ENCODE peak calls at places on chromosomes 11 and 22, in five cellular contexts. A, D, S, G and N are unnamed samples.

GRCh38 chr11:37525336-37525735 is 927.3 kb upstream of the RAG2 start:
- DNase-seq in A (no peak), D (no peak), S (no peak), G (no peak), N (no peak)

GRCh38 chr22:41994506-41994905 is 4.1 kb upstream of the WBP2NL start:
- DNase-seq in A (no peak), D (peak; percentile 22), S (no peak), G (no peak), N (no peak)

GRCh38 chr11:133531971-133532651 is at the start of gene OPCML:
- DNase-seq in A (no peak), D (no peak), S (no peak), G (no peak), N (no peak)

GRCh38 chr22:19105867-19106802 is 16.1 kb downstream of the DGCR2 start:
- DNase-seq in A (no peak), D (peak; percentile 63), S (no peak), G (no peak), N (peak; percentile 45)

GRCh38 chr11:78219493-78220217 is 30.9 kb downstream of the USP35 start:
- DNase-seq in A (no peak), D (no peak), S (no peak), G (no peak), N (no peak)

GRCh38 chr11:59668188-59668949 is 468 bp downstream of the PATL1 start:
- DNase-seq in A (peak; percentile 74), D (peak; percentile 83), S (peak; percentile 25), G (peak; percentile 65), N (peak; percentile 63)

GRCh38 chr11:64489831-64490441 is 101.1 kb upstream of the SLC22A12 start:
- DNase-seq in A (peak; percentile 26), D (peak; percentile 74), S (no peak), G (peak; percentile 52), N (peak; percentile 44)

GRCh38 chr11:67375320-67376021 is 2.1 kb upstream of the CLCF1 start:
- DNase-seq in A (no peak), D (no peak), S (no peak), G (no peak), N (no peak)

GRCh38 chr11:94077568-94078293 is 50.9 kb upstream of the PANX1 start:
- DNase-seq in A (no peak), D (peak; percentile 70), S (no peak), G (no peak), N (no peak)

GRCh38 chr11:60528465-60528864 is 13.3 kb downstream of the MS4A13 start:
- DNase-seq in A (peak; percentile 35), D (no peak), S (no peak), G (no peak), N (no peak)

GRCh38 chr11:3160252-3161031 is 4.7 kb downstream of the OSBPL5 start:
- DNase-seq in A (no peak), D (peak; percentile 89), S (peak; percentile 76), G (peak; percentile 92), N (peak; percentile 77)

GRCh38 chr11:60951611-60951908 is 416 bp downstream of the SLC15A3 start:
- DNase-seq in A (no peak), D (no peak), S (no peak), G (no peak), N (no peak)

GRCh38 chr11:1858576-1858975 is 5.7 kb downstream of the LSP1 start:
- DNase-seq in A (no peak), D (no peak), S (no peak), G (no peak), N (no peak)

GRCh38 chr11:124886978-124887666 is 10.5 kb downstream of the ROBO4 start:
- DNase-seq in A (no peak), D (no peak), S (no peak), G (no peak), N (no peak)

GRCh38 chr11:12472401-12473065 is 95.2 kb downstream of the PARVA start:
- DNase-seq in A (no peak), D (no peak), S (no peak), G (no peak), N (no peak)

GRCh38 chr11:88300888-88301477 is 36.6 kb downstream of the CTSC start:
- DNase-seq in A (peak; percentile 18), D (no peak), S (no peak), G (no peak), N (no peak)

GRCh38 chr11:1391165-1392010 is 1.7 kb downstream of the BRSK2 start:
- DNase-seq in A (no peak), D (no peak), S (no peak), G (no peak), N (peak; percentile 76)

GRCh38 chr11:70834277-70834940 is 418.0 kb downstream of the SHANK2 start:
- DNase-seq in A (no peak), D (no peak), S (no peak), G (no peak), N (no peak)

GRCh38 chr22:37965940-37966664 is 12.6 kb downstream of the POLR2F start:
- DNase-seq in A (no peak), D (no peak), S (no peak), G (no peak), N (no peak)

GRCh38 chr11:111303476-111303875 is 5.1 kb downstream of the POU2AF3 start:
- DNase-seq in A (no peak), D (no peak), S (no peak), G (no peak), N (peak; percentile 57)

GRCh38 chr11:92424281-92424680 is 199.7 kb downstream of the FAT3 start:
- DNase-seq in A (no peak), D (no peak), S (no peak), G (no peak), N (no peak)

GRCh38 chr22:39277135-39277607 is 32.4 kb upstream of the PDGFB start:
- DNase-seq in A (no peak), D (no peak), S (no peak), G (no peak), N (no peak)

GRCh38 chr11:73198677-73199076 is 19.4 kb upstream of the P2RY2 start:
- DNase-seq in A (no peak), D (no peak), S (no peak), G (no peak), N (no peak)

GRCh38 chr11:105838668-105839403 is 183.2 kb downstream of the MSANTD4 start:
- DNase-seq in A (no peak), D (no peak), S (no peak), G (no peak), N (no peak)

DNA sequence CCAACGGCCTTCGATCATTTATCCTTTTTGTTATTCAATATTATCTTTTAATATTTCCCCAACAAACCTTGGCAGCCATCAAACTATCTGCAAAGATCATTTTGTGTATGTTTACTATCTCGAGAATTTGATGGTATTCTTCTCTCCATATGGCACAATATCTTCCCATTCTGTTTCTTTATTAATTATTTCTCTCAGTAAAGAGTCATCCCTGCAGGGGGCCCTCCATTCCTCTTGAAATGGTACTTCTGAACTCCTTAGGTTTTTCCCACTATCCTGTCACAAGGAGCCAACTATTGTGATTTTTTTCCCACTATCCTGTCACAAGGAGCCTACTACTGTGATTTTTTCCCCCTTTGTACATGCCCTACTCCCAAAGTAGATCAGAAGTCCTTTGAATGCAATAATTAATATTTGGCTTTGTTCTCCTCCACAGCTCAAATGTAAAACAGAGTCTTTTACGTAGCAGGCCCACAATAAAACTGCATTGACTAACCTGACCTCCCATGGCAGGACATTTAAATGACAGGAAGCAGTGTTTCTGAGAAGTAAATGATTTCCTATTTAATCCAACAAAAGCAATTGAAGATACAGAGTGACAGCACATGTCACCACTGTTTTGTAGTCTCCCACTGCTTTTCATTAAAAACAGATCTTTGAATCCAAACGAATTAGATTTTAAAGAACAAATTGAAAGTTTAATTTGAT is 43.3 kb downstream of the PDGFD start:
- DNase-seq in A (no peak), D (no peak), S (no peak), G (no peak), N (no peak)
- TF ChIP-seq CTCF in A (no peak), D (no peak), S (no peak), G (no peak), N (peak; percentile 14)

DNA sequence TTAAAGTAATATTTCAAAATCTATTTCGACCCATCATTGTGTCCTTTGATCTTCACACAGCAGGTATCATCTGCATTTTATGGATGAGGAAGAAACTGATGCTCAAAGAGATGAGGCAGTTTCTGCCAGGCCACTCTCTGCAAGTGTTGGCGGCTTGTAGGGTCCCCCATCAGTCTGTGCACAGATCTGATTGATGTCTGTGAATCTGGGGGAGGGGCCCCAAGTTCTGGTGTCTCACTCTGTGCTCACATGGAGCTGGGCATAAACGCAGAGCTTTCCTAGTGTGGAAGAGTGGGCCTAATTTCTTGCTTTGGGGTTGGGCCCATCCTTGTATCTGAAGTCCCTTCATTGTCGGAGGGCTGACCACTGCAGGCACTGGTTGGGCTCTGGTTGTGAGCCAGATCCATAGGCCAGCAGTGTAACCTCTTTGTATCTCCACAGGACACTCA is 1.6 kb upstream of the TRMT2A start:
- DNase-seq in A (no peak), D (peak; percentile 20), S (no peak), G (no peak), N (no peak)
- H3K36me3 ChIP-seq in A (peaks cover 34% of the 10 kb centered on the region), D (peaks cover 56% of the 10 kb centered on the region), S (peaks cover 13% of the 10 kb centered on the region), G (no peaks in the 10 kb centered on the region), N (peaks cover 8% of the 10 kb centered on the region)

GRCh38 chr11:69711824-69712801 is 8.3 kb upstream of the FGF19 start:
- DNase-seq in A (no peak), D (no peak), S (no peak), G (no peak), N (no peak)
- H3K4me3 ChIP-seq in A (no peak overlapping the region), D (no peak overlapping the region), S (no peak overlapping the region), G (no peak overlapping the region), N (no peak overlapping the region)

GRCh38 chr11:114956565-114956964 is 278.2 kb downstream of the NXPE2 start:
- DNase-seq in A (no peak), D (no peak), S (no peak), G (no peak), N (no peak)

GRCh38 chr11:114953039-114953438 is 274.7 kb downstream of the NXPE2 start:
- DNase-seq in A (no peak), D (no peak), S (no peak), G (no peak), N (no peak)
- TF ChIP-seq CTCF in A (peak; percentile 23), D (no peak), S (no peak), G (no peak), N (no peak)